ENCODE peak calls at places on chromosome 20, in five cellular contexts. G, I, L, E and B are unnamed samples. For H3K9me3, the result is how much of the 10 kb centered on the place peaks cover.

GRCh38 chr20:57627972-57628650 is 7.9 kb upstream of the ZBP1 start:
- DNase-seq in G (no peak), I (peak), L (no peak), E (peak), B (peak)

GRCh38 chr20:13022401-13023170 is 13.8 kb downstream of the SPTLC3 start:
- DNase-seq in L (no peak), I (no peak), G (peak), E (no peak), B (no peak)

GRCh38 chr20:31605902-31606677 is 1.0 kb downstream of the ID1 start:
- DNase-seq in L (peak), I (peak), G (no peak), E (peak), B (no peak)

GRCh38 chr20:46084805-46085792 is 4.7 kb downstream of the NCOA5 start:
- DNase-seq in L (no peak), E (peak), G (peak), I (peak), B (no peak)

GRCh38 chr20:46214831-46215488 is 93.3 kb downstream of the CDH22 start:
- DNase-seq in I (no peak), L (no peak), E (no peak), G (no peak), B (no peak)

GRCh38 chr20:53767206-53767924 is 173.7 kb upstream of the ZNF217 start:
- DNase-seq in G (no peak), L (no peak), I (no peak), E (no peak), B (peak)

GRCh38 chr20:38212806-38213606 is 47.5 kb downstream of the KIAA1755 start:
- DNase-seq in L (no peak), I (no peak), G (no peak), E (no peak), B (no peak)

GRCh38 chr20:54172856-54173652 is 732 bp downstream of the CYP24A1 start:
- DNase-seq in I (peak), L (peak), G (peak), E (no peak), B (no peak)

GRCh38 chr20:34627458-34627857 is 49.4 kb downstream of the PIGU start:
- DNase-seq in E (no peak), L (no peak), G (no peak), I (no peak), B (no peak)

GRCh38 chr20:57203204-57203603 is 63.2 kb downstream of the BMP7 start:
- DNase-seq in G (no peak), I (no peak), E (no peak), L (no peak), B (no peak)

GRCh38 chr20:59701236-59701635 is 96.9 kb downstream of the PHACTR3 start:
- DNase-seq in I (no peak), E (no peak), G (no peak), L (no peak), B (no peak)
- H3K9me3 ChIP-seq in I (under half), E (under half), G (under half), L (under half), B (under half)

DNA sequence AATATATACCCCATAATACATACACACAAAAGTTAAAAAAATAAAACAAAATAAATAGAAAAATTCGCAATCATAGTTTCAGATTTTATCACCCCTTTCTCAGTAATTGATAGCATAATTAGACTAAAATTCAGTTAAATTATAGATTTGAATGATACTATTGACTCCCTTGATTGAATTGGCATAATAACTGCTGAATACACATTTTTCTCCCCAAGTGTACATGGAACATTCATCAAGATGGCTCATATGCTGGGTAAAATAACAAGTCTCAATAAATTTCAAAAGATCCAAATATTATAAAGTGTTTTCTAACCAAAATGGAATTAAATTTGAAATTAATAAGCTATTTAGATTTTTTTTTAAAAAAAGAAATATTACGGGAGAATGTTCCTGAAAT is 616.1 kb downstream of the MAFB start:
- DNase-seq in E (no peak), I (no peak), L (no peak), G (no peak), B (no peak)
- H3K9me3 ChIP-seq in E (under half), I (under half), L (under half), G (under half), B (under half)

GRCh38 chr20:56195946-56196345 is 52.6 kb upstream of the MC3R start:
- DNase-seq in L (no peak), G (no peak), E (no peak), I (no peak), B (no peak)
- H3K9me3 ChIP-seq in L (under half), G (under half), E (under half), I (under half), B (under half)

GRCh38 chr20:60812561-60812960 is 439.5 kb upstream of the CDH4 start:
- DNase-seq in E (no peak), G (no peak), I (no peak), L (no peak), B (no peak)
- H3K9me3 ChIP-seq in E (under half), G (under half), I (under half), L (under half), B (under half)

GRCh38 chr20:56204206-56204605 is 44.3 kb upstream of the MC3R start:
- DNase-seq in L (no peak), G (no peak), I (no peak), E (no peak), B (no peak)

GRCh38 chr20:56202493-56203077 is 45.9 kb upstream of the MC3R start:
- DNase-seq in G (no peak), I (peak), E (no peak), L (no peak), B (no peak)

GRCh38 chr20:56205350-56205749 is 43.2 kb upstream of the MC3R start:
- DNase-seq in L (no peak), G (no peak), E (no peak), I (no peak), B (no peak)

GRCh38 chr20:56200456-56200855 is 48.1 kb upstream of the MC3R start:
- DNase-seq in G (no peak), I (no peak), L (no peak), E (no peak), B (no peak)
- H3K9me3 ChIP-seq in G (under half), I (under half), L (under half), E (under half), B (under half)

GRCh38 chr20:30486103-30486478 is 771.4 kb upstream of the DEFB115 start:
- DNase-seq in I (no peak), L (no peak), E (no peak), G (peak), B (no peak)
- H3K9me3 ChIP-seq in I (half or more), L (under half), E (under half), G (under half), B (under half)